ENCODE peak calls at places on chromosomes 5 and 9, in nine cellular contexts. Y is upper lobe of right lung, T is H9, D is left ventricle myocardium inferior, L is thoracic aorta, H is cardiac muscle cell, Z is sigmoid colon, I is ovary, F is iPS DF 6.9. K is an unnamed sample. For H3K4me1, the result is how much of the 10 kb centered on the place peaks cover.

GRCh38 chr9:19788614-19789271 is at the start of gene SLC24A2:
- DNase-seq in Y (no peak), T (peak), D (no peak), L (no peak), H (peak), Z (no peak), I (no peak), F (no peak), K (no peak)

GRCh38 chr5:155085282-155085990 is 71.9 kb downstream of the KIF4B start:
- DNase-seq in Y (no peak), T (no peak), D (no peak), L (no peak), H (no peak), Z (no peak), I (no peak), F (no peak), K (no peak)

GRCh38 chr5:143352691-143353090 is 50.8 kb downstream of the NR3C1 start:
- DNase-seq in Y (no peak), T (no peak), D (no peak), L (no peak), H (no peak), Z (no peak), I (no peak), F (no peak), K (no peak)

GRCh38 chr5:172931001-172931536 is 28.2 kb upstream of the RPL26L1 start:
- DNase-seq in Y (no peak), T (no peak), D (no peak), L (peak), H (no peak), Z (no peak), I (no peak), F (no peak), K (no peak)

GRCh38 chr5:138461343-138462125 is 3.7 kb upstream of the EGR1 start:
- DNase-seq in Y (peak), T (no peak), D (no peak), L (no peak), H (no peak), Z (no peak), I (peak), F (no peak), K (no peak)

GRCh38 chr9:72952914-72953313 is at the start of gene ALDH1A1:
- DNase-seq in Y (no peak), T (peak), D (no peak), L (no peak), H (peak), Z (no peak), I (no peak), F (no peak), K (peak)

GRCh38 chr9:91422832-91423711 is 560 bp downstream of the NFIL3 start:
- DNase-seq in Y (peak), T (peak), D (peak), L (peak), H (peak), Z (peak), I (peak), F (no peak), K (peak)

GRCh38 chr5:91150636-91151035 is 232.5 kb downstream of the ARRDC3 start:
- DNase-seq in Y (no peak), T (no peak), D (no peak), L (no peak), H (no peak), Z (no peak), I (no peak), F (no peak), K (no peak)

GRCh38 chr5:176416965-176417364 is 626 bp upstream of the CLTB start:
- DNase-seq in Y (no peak), T (no peak), D (no peak), L (no peak), H (no peak), Z (no peak), I (no peak), F (no peak), K (no peak)

GRCh38 chr5:133142782-133143181 is 91.0 kb downstream of the HSPA4 start:
- DNase-seq in Y (no peak), T (no peak), D (no peak), L (no peak), H (no peak), Z (no peak), I (no peak), F (no peak), K (no peak)

GRCh38 chr5:170648546-170648945 is 135.0 kb upstream of the GABRP start:
- DNase-seq in Y (no peak), T (no peak), D (no peak), L (no peak), H (no peak), Z (no peak), I (no peak), F (no peak), K (no peak)

GRCh38 chr9:36143242-36143641 is 6.7 kb downstream of the GLIPR2 start:
- DNase-seq in Y (no peak), T (no peak), D (no peak), L (no peak), H (no peak), Z (peak), I (no peak), F (no peak), K (no peak)

GRCh38 chr9:36144322-36145206 is 8.0 kb downstream of the GLIPR2 start:
- DNase-seq in Y (no peak), T (no peak), D (no peak), L (no peak), H (no peak), Z (no peak), I (no peak), F (no peak), K (no peak)

GRCh38 chr9:36141761-36142160 is 5.2 kb downstream of the GLIPR2 start:
- DNase-seq in Y (no peak), T (no peak), D (no peak), L (no peak), H (no peak), Z (peak), I (no peak), F (no peak), K (no peak)

GRCh38 chr9:36141288-36141687 is 4.8 kb downstream of the GLIPR2 start:
- DNase-seq in Y (no peak), T (peak), D (no peak), L (no peak), H (peak), Z (peak), I (no peak), F (no peak), K (no peak)

DNA sequence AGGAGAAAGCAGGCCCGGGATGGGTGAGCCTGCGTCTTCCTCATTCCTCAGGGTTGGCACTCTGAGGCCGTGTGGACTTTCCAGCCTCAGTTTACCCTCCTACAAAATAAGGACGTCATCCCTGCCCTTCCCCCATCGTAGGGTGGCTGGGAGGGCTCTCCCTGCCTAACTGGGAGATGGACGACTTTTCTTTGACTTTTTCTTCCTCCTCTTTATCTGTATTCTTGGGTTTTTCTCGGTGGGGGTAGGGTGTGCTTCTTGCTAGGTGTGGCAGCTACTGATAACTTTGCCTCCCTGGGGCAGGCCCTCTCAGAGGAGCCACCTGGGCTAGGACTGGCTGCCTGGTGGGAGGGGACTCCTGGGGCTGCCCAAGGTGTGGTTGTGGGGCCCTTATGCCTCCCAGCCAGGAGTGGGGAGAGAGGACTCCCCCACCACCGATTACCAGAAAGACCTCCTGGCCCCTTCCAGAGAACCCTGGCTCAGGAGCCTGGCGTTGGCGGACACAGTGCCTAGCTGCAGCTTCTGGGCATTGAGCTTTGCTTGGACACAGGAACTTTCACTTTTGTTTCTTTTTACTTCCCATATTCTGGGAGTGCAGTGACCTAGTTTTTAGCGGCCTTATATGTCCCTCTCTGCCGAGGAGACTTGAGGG is 6.1 kb downstream of the GLIPR2 start:
- DNase-seq in Y (no peak), T (no peak), D (no peak), L (no peak), H (no peak), Z (peak), I (no peak), F (no peak), K (peak)
- H3K4me1 ChIP-seq in Y (half or more), T (under half), D (under half), L (half or more), H (under half), Z (half or more), I (under half), F (under half), K (half or more)

GRCh38 chr5:153530357-153531143 is 40.1 kb downstream of the GRIA1 start:
- DNase-seq in Y (no peak), T (no peak), D (no peak), L (no peak), H (no peak), Z (no peak), I (no peak), F (no peak), K (no peak)
- H3K4me1 ChIP-seq in Y (under half), T (under half), D (under half), L (under half), H (under half), Z (under half), I (under half), F (under half), K (under half)

GRCh38 chr5:168317521-168318147 is 26.2 kb downstream of the WWC1 start:
- DNase-seq in Y (no peak), T (no peak), D (no peak), L (no peak), H (peak), Z (no peak), I (no peak), F (no peak), K (no peak)
- H3K4me1 ChIP-seq in Y (under half), T (under half), D (under half), L (under half), H (under half), Z (under half), I (under half), F (under half), K (under half)

GRCh38 chr9:131695366-131696162 is 44.3 kb downstream of the RAPGEF1 start:
- DNase-seq in Y (no peak), T (no peak), D (no peak), L (no peak), H (no peak), Z (no peak), I (no peak), F (no peak), K (no peak)

GRCh38 chr9:131693651-131694597 is 46.0 kb downstream of the RAPGEF1 start:
- DNase-seq in Y (no peak), T (no peak), D (no peak), L (no peak), H (no peak), Z (no peak), I (no peak), F (no peak), K (no peak)

GRCh38 chr9:131697097-131697496 is 42.8 kb downstream of the RAPGEF1 start:
- DNase-seq in Y (no peak), T (peak), D (peak), L (no peak), H (peak), Z (peak), I (peak), F (no peak), K (no peak)

GRCh38 chr9:131697908-131698714 is 41.8 kb downstream of the RAPGEF1 start:
- DNase-seq in Y (no peak), T (peak), D (no peak), L (no peak), H (no peak), Z (no peak), I (no peak), F (no peak), K (no peak)

DNA sequence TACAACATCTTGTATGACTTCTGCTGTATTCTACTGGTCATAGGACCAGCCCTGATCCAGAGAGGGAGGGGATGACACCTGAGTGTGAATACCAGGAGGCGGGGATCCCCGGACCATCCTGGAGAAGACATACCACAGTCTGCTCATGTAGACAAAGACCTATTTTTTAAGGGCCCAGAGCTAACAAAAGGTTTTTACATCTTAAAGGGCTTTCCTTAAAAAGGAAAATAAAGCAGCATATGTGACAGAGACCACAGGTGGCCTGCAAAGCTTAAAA is 43.8 kb downstream of the RAPGEF1 start:
- DNase-seq in Y (no peak), T (peak), D (no peak), L (no peak), H (no peak), Z (no peak), I (no peak), F (no peak), K (no peak)
- H3K4me1 ChIP-seq in Y (half or more), T (under half), D (half or more), L (half or more), H (under half), Z (under half), I (under half), F (under half), K (under half)

K was measured in transverse colon.